ENCODE peak calls at places on chromosome X, in five cellular contexts. W is IMR-90, P is K562, N is HepG2, H is GM12878. M is an unnamed sample.

GRCh38 chrX:135086197-135086854 is 34.0 kb downstream of the ETDB start:
- DNase-seq in W (peak; percentile 61), P (peak; percentile 50), H (peak; percentile 15), N (peak; percentile 39), M (peak; percentile 47)

GRCh38 chrX:123736333-123736921 is 3.6 kb upstream of the THOC2 start:
- DNase-seq in N (no peak), P (no peak), H (no peak), W (peak; percentile 90), M (no peak)

GRCh38 chrX:132833373-132833772 is 125.1 kb downstream of the HS6ST2 start:
- DNase-seq in W (no peak), H (no peak), P (no peak), N (no peak), M (no peak)

GRCh38 chrX:130330146-130330545 is 9.6 kb upstream of the SLC25A14 start:
- DNase-seq in P (no peak), H (no peak), N (no peak), W (no peak), M (no peak)

GRCh38 chrX:23952984-23953907 is 45.4 kb downstream of the CXorf58 start:
- DNase-seq in H (peak; percentile 21), N (no peak), W (no peak), P (peak; percentile 73), M (peak; percentile 4)

GRCh38 chrX:150450519-150451177 is 87.5 kb downstream of the MAMLD1 start:
- DNase-seq in H (no peak), P (no peak), W (no peak), N (no peak), M (no peak)

GRCh38 chrX:52923781-52924241 is 26.7 kb downstream of the FAM156B start:
- DNase-seq in H (peak; percentile 46), N (no peak), P (no peak), W (peak; percentile 69), M (peak; percentile 38)

GRCh38 chrX:131747173-131747572 is 203.3 kb downstream of the OR13H1 start:
- DNase-seq in W (peak; percentile 90), H (peak; percentile 98), N (no peak), P (no peak), M (peak; percentile 62)

GRCh38 chrX:87425618-87426017 is 92.0 kb upstream of the KLHL4 start:
- DNase-seq in W (no peak), H (no peak), P (no peak), N (no peak), M (no peak)

GRCh38 chrX:129445436-129445835 is 77.9 kb downstream of the SMARCA1 start:
- DNase-seq in N (no peak), W (no peak), H (no peak), P (no peak), M (no peak)

GRCh38 chrX:151359931-151360871 is 36.8 kb upstream of the VMA21 start:
- DNase-seq in N (peak; percentile 0), P (peak; percentile 31), H (no peak), W (no peak), M (peak; percentile 41)

GRCh38 chrX:2500681-2501151 is at the start of the genes DHRSX and ZBED1:
- DNase-seq in N (no peak), P (peak; percentile 57), H (no peak), W (no peak), M (peak; percentile 40)

GRCh38 chrX:2499507-2499906 is 1.3 kb downstream of the DHRSX start:
- DNase-seq in H (no peak), N (no peak), W (no peak), P (no peak), M (no peak)

GRCh38 chrX:2500091-2500680 is 590 bp downstream of the DHRSX start:
- DNase-seq in H (no peak), N (peak; percentile 18), P (no peak), W (peak; percentile 65), M (peak; percentile 62)

GRCh38 chrX:2497961-2498780 is 2.6 kb downstream of the DHRSX start:
- DNase-seq in H (no peak), N (peak; percentile 97), P (no peak), W (peak; percentile 23), M (peak; percentile 55)

GRCh38 chrX:2498781-2499302 is 1.9 kb downstream of the DHRSX start:
- DNase-seq in P (peak; percentile 19), H (no peak), W (peak; percentile 18), N (peak; percentile 65), M (peak; percentile 45)
- TF ChIP-seq BHLHE40 in P (no peak), H (peak; percentile 55), W (no peak), N (no peak), M (no peak)

DNA sequence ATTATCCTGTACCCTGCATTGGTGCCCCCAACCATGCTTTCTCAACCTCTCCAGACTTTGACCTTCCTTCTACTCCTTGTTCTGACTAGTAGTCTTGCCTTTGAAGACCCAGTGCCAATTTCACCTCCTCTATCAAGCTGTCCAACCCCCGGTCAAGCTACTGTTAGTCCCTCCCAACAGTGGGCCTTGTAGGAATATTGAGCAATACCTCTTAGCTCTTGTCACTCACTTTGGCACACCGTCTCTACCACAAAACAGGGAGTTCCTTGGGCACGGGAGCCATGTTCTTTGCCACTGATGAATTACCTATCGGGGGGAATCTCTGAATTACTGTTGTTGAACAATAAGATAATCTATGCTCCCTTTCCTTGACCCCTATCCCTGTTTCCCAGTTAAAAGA is 25.2 kb downstream of the LAS1L start:
- DNase-seq in W (no peak), N (no peak), H (no peak), P (no peak), M (no peak)
- H3K4me1 ChIP-seq in W (no peaks in the 10 kb centered on the region), N (no peaks in the 10 kb centered on the region), H (no peaks in the 10 kb centered on the region), P (no peaks in the 10 kb centered on the region), M (no peaks in the 10 kb centered on the region)

GRCh38 chrX:13983734-13984133 is 46.0 kb downstream of the GEMIN8 start:
- DNase-seq in W (no peak), H (no peak), N (no peak), P (no peak), M (no peak)
- TF ChIP-seq BHLHE40 in W (no peak), H (no peak), N (no peak), P (no peak), M (no peak)

GRCh38 chrX:65707153-65707552 is 39.7 kb downstream of the MSN start:
- DNase-seq in N (no peak), W (no peak), H (no peak), P (no peak), M (no peak)
- H3K4me1 ChIP-seq in N (no peaks in the 10 kb centered on the region), W (peaks cover 25% of the 10 kb centered on the region), H (peaks cover 30% of the 10 kb centered on the region), P (peaks cover 9% of the 10 kb centered on the region), M (peaks cover 42% of the 10 kb centered on the region)

DNA sequence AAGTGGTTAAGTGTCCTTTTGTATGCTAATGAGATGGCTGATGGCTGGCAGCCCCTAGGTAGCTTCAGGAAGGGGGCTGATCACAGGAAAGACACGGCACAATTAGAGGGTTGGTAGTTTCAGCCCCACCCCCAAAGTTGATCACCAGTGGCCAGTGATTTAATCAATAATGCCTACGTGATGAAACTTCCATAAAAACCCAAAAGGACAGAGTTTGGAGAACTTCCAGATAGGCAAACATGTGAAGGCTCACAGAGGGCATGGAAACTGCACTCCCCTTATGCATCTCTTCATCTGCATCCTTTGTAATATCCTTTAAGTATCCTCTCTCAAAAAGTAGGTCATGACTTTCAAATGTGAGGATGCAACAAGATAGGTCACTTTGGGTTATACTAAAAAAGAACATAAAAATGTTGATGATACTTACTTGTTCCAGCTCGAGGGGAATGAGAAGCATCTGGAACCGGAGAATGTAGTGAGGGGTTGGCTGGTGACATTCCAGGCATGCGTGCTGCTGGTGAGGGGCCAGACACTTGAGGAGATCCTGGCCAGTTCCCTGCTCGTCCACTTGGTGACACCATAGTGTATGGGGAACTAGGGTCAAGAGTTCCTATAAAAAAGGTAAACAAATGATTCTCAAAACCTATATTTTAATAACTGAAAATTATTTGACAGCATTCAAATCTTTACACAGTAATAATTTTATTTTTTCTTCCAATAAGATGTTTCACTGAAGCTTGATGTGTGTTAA is 16.7 kb upstream of the CXorf38 start:
- DNase-seq in P (peak; percentile 9), N (no peak), W (peak; percentile 33), H (no peak), M (no peak)
- TF ChIP-seq BHLHE40 in P (no peak), N (no peak), W (no peak), H (no peak), M (no peak)

DNA sequence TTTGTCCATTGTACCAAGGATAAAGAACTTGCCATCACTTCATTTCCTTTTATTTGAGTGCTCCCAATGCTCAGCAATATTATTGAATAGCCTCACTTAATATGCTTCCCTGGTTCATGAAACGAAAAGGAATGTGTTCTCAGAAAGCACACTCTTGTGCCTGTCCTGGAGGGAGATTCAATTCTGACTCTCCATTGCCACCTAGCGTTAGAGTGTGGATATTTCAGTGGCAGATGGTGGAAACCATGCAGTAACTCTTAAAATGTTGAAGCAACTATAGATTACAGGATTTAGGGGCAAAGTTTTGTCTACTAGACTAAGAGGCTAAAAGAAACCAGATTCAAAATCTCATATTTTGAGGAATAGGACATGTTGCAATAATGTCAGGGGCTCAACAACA is 36.0 kb downstream of the GAB3 start:
- DNase-seq in N (peak; percentile 12), H (no peak), W (peak; percentile 50), P (peak; percentile 57), M (peak; percentile 53)
- H3K4me1 ChIP-seq in N (no peaks in the 10 kb centered on the region), H (peaks cover 37% of the 10 kb centered on the region), W (peaks cover 7% of the 10 kb centered on the region), P (peaks cover 26% of the 10 kb centered on the region), M (peaks cover 5% of the 10 kb centered on the region)

GRCh38 chrX:63514575-63514967 is 163.4 kb upstream of the SPIN4 start:
- DNase-seq in P (no peak), N (no peak), H (no peak), W (no peak), M (no peak)
- TF ChIP-seq BHLHE40 in P (no peak), N (no peak), H (no peak), W (no peak), M (no peak)

M was measured in A549.